ENCODE peak calls at places on chromosomes 13 and 19, in eight cellular contexts. One of them, this sample, is unnamed.

GRCh38 chr13:37069597-37070103 is 10.2 kb upstream of the SUPT20H start:
- DNase-seq in C1 segment of cervical spinal cord: no peak
- DNase-seq in mucosa of gallbladder: no peak
- DNase-seq in T-helper 1 cell: no peak
- DNase-seq in Ammon's horn: no peak
- DNase-seq in BE2C: peak; percentile 18
- DNase-seq in neural progenitor cell: no peak
- DNase-seq in ACHN: no peak
- DNase-seq in this sample: no peak

GRCh38 chr19:6354098-6354674 is 7.1 kb upstream of the CLPP start:
- DNase-seq in BE2C: no peak
- DNase-seq in mucosa of gallbladder: no peak
- DNase-seq in T-helper 1 cell: no peak
- DNase-seq in ACHN: peak; percentile 29
- DNase-seq in Ammon's horn: no peak
- DNase-seq in neural progenitor cell: no peak
- DNase-seq in C1 segment of cervical spinal cord: no peak
- DNase-seq in this sample: no peak

GRCh38 chr19:18401580-18402112 is 4.2 kb upstream of the LRRC25 start:
- DNase-seq in mucosa of gallbladder: peak; percentile 84
- DNase-seq in T-helper 1 cell: no peak
- DNase-seq in neural progenitor cell: peak; percentile 57
- DNase-seq in C1 segment of cervical spinal cord: peak; percentile 50
- DNase-seq in Ammon's horn: peak; percentile 67
- DNase-seq in ACHN: peak; percentile 88
- DNase-seq in BE2C: no peak
- DNase-seq in this sample: peak; percentile 85

GRCh38 chr19:1819976-1820255 is 7.8 kb upstream of the ATP8B3 start:
- DNase-seq in neural progenitor cell: no peak
- DNase-seq in BE2C: no peak
- DNase-seq in C1 segment of cervical spinal cord: no peak
- DNase-seq in T-helper 1 cell: no peak
- DNase-seq in ACHN: no peak
- DNase-seq in mucosa of gallbladder: no peak
- DNase-seq in Ammon's horn: no peak
- DNase-seq in this sample: no peak

GRCh38 chr13:27481766-27482165 is 31.4 kb upstream of the MTIF3 start:
- DNase-seq in mucosa of gallbladder: peak; percentile 58
- DNase-seq in Ammon's horn: no peak
- DNase-seq in BE2C: peak; percentile 74
- DNase-seq in C1 segment of cervical spinal cord: no peak
- DNase-seq in neural progenitor cell: peak; percentile 81
- DNase-seq in ACHN: peak; percentile 39
- DNase-seq in T-helper 1 cell: peak; percentile 19
- DNase-seq in this sample: peak; percentile 51

GRCh38 chr13:19782049-19782726 is 557 bp downstream of the PSPC1 start:
- DNase-seq in mucosa of gallbladder: peak; percentile 45
- DNase-seq in ACHN: peak; percentile 39
- DNase-seq in BE2C: peak; percentile 41
- DNase-seq in neural progenitor cell: peak; percentile 58
- DNase-seq in C1 segment of cervical spinal cord: peak; percentile 69
- DNase-seq in Ammon's horn: peak; percentile 56
- DNase-seq in T-helper 1 cell: peak; percentile 60
- DNase-seq in this sample: peak; percentile 61

GRCh38 chr13:22108283-22108897 is 437.5 kb downstream of the FGF9 start:
- DNase-seq in ACHN: no peak
- DNase-seq in neural progenitor cell: no peak
- DNase-seq in C1 segment of cervical spinal cord: no peak
- DNase-seq in BE2C: no peak
- DNase-seq in Ammon's horn: no peak
- DNase-seq in mucosa of gallbladder: no peak
- DNase-seq in T-helper 1 cell: no peak
- DNase-seq in this sample: no peak

GRCh38 chr19:50290011-50290410 is 39.2 kb downstream of the KCNC3 start:
- DNase-seq in ACHN: no peak
- DNase-seq in T-helper 1 cell: no peak
- DNase-seq in Ammon's horn: no peak
- DNase-seq in mucosa of gallbladder: no peak
- DNase-seq in neural progenitor cell: peak; percentile 32
- DNase-seq in C1 segment of cervical spinal cord: no peak
- DNase-seq in BE2C: no peak
- DNase-seq in this sample: no peak

GRCh38 chr13:44136693-44137268 is 236.8 kb upstream of the SERP2 start:
- DNase-seq in neural progenitor cell: no peak
- DNase-seq in mucosa of gallbladder: no peak
- DNase-seq in BE2C: no peak
- DNase-seq in C1 segment of cervical spinal cord: no peak
- DNase-seq in ACHN: peak; percentile 38
- DNase-seq in T-helper 1 cell: no peak
- DNase-seq in Ammon's horn: no peak
- DNase-seq in this sample: no peak

GRCh38 chr19:9786342-9786741 is 17.8 kb upstream of the ZNF846 start:
- DNase-seq in neural progenitor cell: no peak
- DNase-seq in C1 segment of cervical spinal cord: no peak
- DNase-seq in BE2C: no peak
- DNase-seq in T-helper 1 cell: no peak
- DNase-seq in ACHN: no peak
- DNase-seq in Ammon's horn: no peak
- DNase-seq in mucosa of gallbladder: no peak
- DNase-seq in this sample: peak; percentile 23

GRCh38 chr19:3440082-3440481 is 40.2 kb downstream of the SMIM24 start:
- DNase-seq in ACHN: peak; percentile 40
- DNase-seq in neural progenitor cell: peak; percentile 50
- DNase-seq in BE2C: peak; percentile 64
- DNase-seq in T-helper 1 cell: peak; percentile 50
- DNase-seq in mucosa of gallbladder: no peak
- DNase-seq in Ammon's horn: peak; percentile 20
- DNase-seq in C1 segment of cervical spinal cord: no peak
- DNase-seq in this sample: peak; percentile 69

GRCh38 chr19:41792513-41793413 is 3.6 kb upstream of the CEACAM3 start:
- DNase-seq in mucosa of gallbladder: peak; percentile 34
- DNase-seq in BE2C: peak; percentile 68
- DNase-seq in ACHN: peak; percentile 55
- DNase-seq in T-helper 1 cell: peak; percentile 32
- DNase-seq in Ammon's horn: peak; percentile 22
- DNase-seq in neural progenitor cell: peak; percentile 79
- DNase-seq in C1 segment of cervical spinal cord: no peak
- DNase-seq in this sample: peak; percentile 63

GRCh38 chr19:45577111-45577905 is 7.3 kb downstream of the OPA3 start:
- DNase-seq in T-helper 1 cell: no peak
- DNase-seq in C1 segment of cervical spinal cord: no peak
- DNase-seq in neural progenitor cell: no peak
- DNase-seq in ACHN: peak; percentile 76
- DNase-seq in BE2C: no peak
- DNase-seq in mucosa of gallbladder: peak; percentile 79
- DNase-seq in Ammon's horn: peak; percentile 17
- DNase-seq in this sample: peak; percentile 60

GRCh38 chr13:28434934-28435333 is 60.0 kb downstream of the FLT1 start:
- DNase-seq in T-helper 1 cell: no peak
- DNase-seq in Ammon's horn: no peak
- DNase-seq in neural progenitor cell: no peak
- DNase-seq in mucosa of gallbladder: no peak
- DNase-seq in ACHN: no peak
- DNase-seq in BE2C: no peak
- DNase-seq in C1 segment of cervical spinal cord: no peak
- DNase-seq in this sample: no peak

GRCh38 chr19:29320076-29320475 is 107.1 kb upstream of the UQCRFS1 start:
- DNase-seq in BE2C: no peak
- DNase-seq in neural progenitor cell: no peak
- DNase-seq in C1 segment of cervical spinal cord: no peak
- DNase-seq in T-helper 1 cell: no peak
- DNase-seq in Ammon's horn: no peak
- DNase-seq in mucosa of gallbladder: no peak
- DNase-seq in ACHN: no peak
- DNase-seq in this sample: no peak

GRCh38 chr13:97353927-97354326 is 80.0 kb upstream of the RAP2A start:
- DNase-seq in ACHN: no peak
- DNase-seq in neural progenitor cell: no peak
- DNase-seq in Ammon's horn: no peak
- DNase-seq in C1 segment of cervical spinal cord: no peak
- DNase-seq in T-helper 1 cell: no peak
- DNase-seq in BE2C: no peak
- DNase-seq in mucosa of gallbladder: no peak
- DNase-seq in this sample: no peak

GRCh38 chr13:87779451-87779850 is 108.3 kb downstream of the SLITRK5 start:
- DNase-seq in ACHN: no peak
- DNase-seq in C1 segment of cervical spinal cord: no peak
- DNase-seq in Ammon's horn: no peak
- DNase-seq in T-helper 1 cell: no peak
- DNase-seq in BE2C: no peak
- DNase-seq in neural progenitor cell: no peak
- DNase-seq in mucosa of gallbladder: no peak
- DNase-seq in this sample: no peak

GRCh38 chr19:32570081-32570785 is 10.8 kb upstream of the PDCD5 start:
- DNase-seq in T-helper 1 cell: peak; percentile 27
- DNase-seq in C1 segment of cervical spinal cord: no peak
- DNase-seq in mucosa of gallbladder: peak; percentile 50
- DNase-seq in neural progenitor cell: peak; percentile 81
- DNase-seq in Ammon's horn: peak; percentile 74
- DNase-seq in ACHN: peak; percentile 60
- DNase-seq in BE2C: peak; percentile 72
- DNase-seq in this sample: peak; percentile 56

GRCh38 chr13:99367106-99367616 is 60.0 kb upstream of the GPR183 start:
- DNase-seq in Ammon's horn: no peak
- DNase-seq in ACHN: no peak
- DNase-seq in BE2C: no peak
- DNase-seq in T-helper 1 cell: no peak
- DNase-seq in mucosa of gallbladder: no peak
- DNase-seq in neural progenitor cell: no peak
- DNase-seq in C1 segment of cervical spinal cord: no peak
- DNase-seq in this sample: no peak

GRCh38 chr19:40358773-40359172 is 10.3 kb downstream of the PLD3 start:
- DNase-seq in C1 segment of cervical spinal cord: peak; percentile 40
- DNase-seq in ACHN: no peak
- DNase-seq in BE2C: no peak
- DNase-seq in Ammon's horn: peak; percentile 48
- DNase-seq in neural progenitor cell: no peak
- DNase-seq in T-helper 1 cell: no peak
- DNase-seq in mucosa of gallbladder: no peak
- DNase-seq in this sample: peak; percentile 20

GRCh38 chr13:95924389-95924994 is 128.7 kb downstream of the UGGT2 start:
- DNase-seq in C1 segment of cervical spinal cord: no peak
- DNase-seq in BE2C: no peak
- DNase-seq in neural progenitor cell: no peak
- DNase-seq in Ammon's horn: no peak
- DNase-seq in ACHN: peak; percentile 81
- DNase-seq in mucosa of gallbladder: no peak
- DNase-seq in T-helper 1 cell: no peak
- DNase-seq in this sample: no peak

GRCh38 chr13:34627905-34628682 is 314.0 kb upstream of the NBEA start:
- DNase-seq in mucosa of gallbladder: no peak
- DNase-seq in T-helper 1 cell: no peak
- DNase-seq in ACHN: no peak
- DNase-seq in C1 segment of cervical spinal cord: no peak
- DNase-seq in BE2C: no peak
- DNase-seq in neural progenitor cell: peak; percentile 25
- DNase-seq in Ammon's horn: no peak
- DNase-seq in this sample: no peak

GRCh38 chr19:56637976-56638555 is 4.9 kb upstream of the SMIM17 start:
- DNase-seq in Ammon's horn: peak; percentile 81
- DNase-seq in ACHN: peak; percentile 70
- DNase-seq in neural progenitor cell: peak; percentile 95
- DNase-seq in mucosa of gallbladder: peak; percentile 82
- DNase-seq in T-helper 1 cell: peak; percentile 26
- DNase-seq in C1 segment of cervical spinal cord: peak; percentile 68
- DNase-seq in BE2C: peak; percentile 24
- DNase-seq in this sample: no peak

GRCh38 chr19:15529774-15530372 is 21.5 kb downstream of the CYP4F22 start:
- DNase-seq in C1 segment of cervical spinal cord: no peak
- DNase-seq in T-helper 1 cell: no peak
- DNase-seq in neural progenitor cell: no peak
- DNase-seq in ACHN: no peak
- DNase-seq in BE2C: no peak
- DNase-seq in Ammon's horn: no peak
- DNase-seq in mucosa of gallbladder: no peak
- DNase-seq in this sample: no peak

GRCh38 chr19:1868971-1869370 is 5.6 kb upstream of the KLF16 start:
- DNase-seq in ACHN: no peak
- DNase-seq in Ammon's horn: no peak
- DNase-seq in T-helper 1 cell: no peak
- DNase-seq in C1 segment of cervical spinal cord: no peak
- DNase-seq in neural progenitor cell: no peak
- DNase-seq in mucosa of gallbladder: no peak
- DNase-seq in BE2C: no peak
- DNase-seq in this sample: no peak

GRCh38 chr19:16782719-16783118 is 46.5 kb upstream of the SIN3B start:
- DNase-seq in T-helper 1 cell: no peak
- DNase-seq in Ammon's horn: no peak
- DNase-seq in ACHN: no peak
- DNase-seq in BE2C: no peak
- DNase-seq in mucosa of gallbladder: no peak
- DNase-seq in neural progenitor cell: no peak
- DNase-seq in C1 segment of cervical spinal cord: no peak
- DNase-seq in this sample: no peak

GRCh38 chr19:19426216-19426615 is 20.7 kb downstream of the GATAD2A start:
- DNase-seq in neural progenitor cell: no peak
- DNase-seq in BE2C: no peak
- DNase-seq in T-helper 1 cell: no peak
- DNase-seq in ACHN: no peak
- DNase-seq in Ammon's horn: no peak
- DNase-seq in mucosa of gallbladder: no peak
- DNase-seq in C1 segment of cervical spinal cord: no peak
- DNase-seq in this sample: no peak

GRCh38 chr13:113211774-113212173 is 2.4 kb downstream of the CUL4A start:
- DNase-seq in BE2C: peak; percentile 60
- DNase-seq in ACHN: peak; percentile 15
- DNase-seq in Ammon's horn: no peak
- DNase-seq in C1 segment of cervical spinal cord: no peak
- DNase-seq in mucosa of gallbladder: no peak
- DNase-seq in neural progenitor cell: peak; percentile 51
- DNase-seq in T-helper 1 cell: no peak
- DNase-seq in this sample: no peak

GRCh38 chr19:17615889-17616685 is 60.6 kb downstream of the COLGALT1 start:
- DNase-seq in C1 segment of cervical spinal cord: no peak
- DNase-seq in Ammon's horn: peak; percentile 7
- DNase-seq in neural progenitor cell: peak; percentile 30
- DNase-seq in mucosa of gallbladder: no peak
- DNase-seq in T-helper 1 cell: no peak
- DNase-seq in ACHN: no peak
- DNase-seq in BE2C: no peak
- DNase-seq in this sample: no peak

GRCh38 chr19:54481326-54481930 is 8.3 kb upstream of the CDC42EP5 start:
- DNase-seq in mucosa of gallbladder: no peak
- DNase-seq in ACHN: peak; percentile 34
- DNase-seq in Ammon's horn: peak; percentile 71
- DNase-seq in T-helper 1 cell: peak; percentile 37
- DNase-seq in C1 segment of cervical spinal cord: no peak
- DNase-seq in neural progenitor cell: peak; percentile 93
- DNase-seq in BE2C: peak; percentile 49
- DNase-seq in this sample: no peak

GRCh38 chr13:95411641-95412040 is 110.4 kb upstream of the ABCC4 start:
- DNase-seq in BE2C: no peak
- DNase-seq in C1 segment of cervical spinal cord: no peak
- DNase-seq in T-helper 1 cell: no peak
- DNase-seq in Ammon's horn: no peak
- DNase-seq in neural progenitor cell: no peak
- DNase-seq in mucosa of gallbladder: no peak
- DNase-seq in ACHN: no peak
- DNase-seq in this sample: no peak

GRCh38 chr13:97262058-97262457 is 39.9 kb downstream of the MBNL2 start:
- DNase-seq in Ammon's horn: no peak
- DNase-seq in BE2C: no peak
- DNase-seq in T-helper 1 cell: no peak
- DNase-seq in ACHN: no peak
- DNase-seq in mucosa of gallbladder: no peak
- DNase-seq in neural progenitor cell: no peak
- DNase-seq in C1 segment of cervical spinal cord: no peak
- DNase-seq in this sample: no peak

GRCh38 chr13:39047560-39047959 is 9.3 kb downstream of the NHLRC3 start:
- DNase-seq in mucosa of gallbladder: peak; percentile 14
- DNase-seq in Ammon's horn: peak; percentile 27
- DNase-seq in ACHN: no peak
- DNase-seq in BE2C: peak; percentile 12
- DNase-seq in C1 segment of cervical spinal cord: no peak
- DNase-seq in T-helper 1 cell: no peak
- DNase-seq in neural progenitor cell: peak; percentile 42
- DNase-seq in this sample: no peak

GRCh38 chr13:20546559-20546958 is 20.4 kb upstream of the IFT88 start:
- DNase-seq in mucosa of gallbladder: no peak
- DNase-seq in BE2C: no peak
- DNase-seq in neural progenitor cell: no peak
- DNase-seq in T-helper 1 cell: no peak
- DNase-seq in Ammon's horn: no peak
- DNase-seq in C1 segment of cervical spinal cord: no peak
- DNase-seq in ACHN: no peak
- DNase-seq in this sample: no peak